ENCODE peak calls at places on chromosomes 16 and 17, in six cellular contexts. One of them, this sample, is unnamed.

GRCh38 chr16:50209548-50210265 is 56.6 kb downstream of the TENT4B start:
- DNase-seq in H1: no peak
- DNase-seq in SK-N-SH: no peak
- DNase-seq in K562: no peak
- DNase-seq in HepG2: no peak
- DNase-seq in HCT116: no peak
- DNase-seq in this sample: no peak

GRCh38 chr16:64313726-64314125 is 808.1 kb downstream of the CDH11 start:
- DNase-seq in HepG2: no peak
- DNase-seq in H1: no peak
- DNase-seq in K562: no peak
- DNase-seq in HCT116: no peak
- DNase-seq in SK-N-SH: no peak
- DNase-seq in this sample: no peak

GRCh38 chr16:19863990-19864389 is 20.7 kb downstream of the GPRC5B start:
- DNase-seq in HepG2: no peak
- DNase-seq in K562: no peak
- DNase-seq in HCT116: no peak
- DNase-seq in SK-N-SH: no peak
- DNase-seq in H1: no peak
- DNase-seq in this sample: no peak

GRCh38 chr17:66711936-66712335 is 123.0 kb upstream of the CACNG5 start:
- DNase-seq in K562: peak; percentile 32
- DNase-seq in H1: no peak
- DNase-seq in HCT116: no peak
- DNase-seq in SK-N-SH: no peak
- DNase-seq in HepG2: peak; percentile 71
- DNase-seq in this sample: peak; percentile 82

GRCh38 chr17:36824678-36825091 is 112.6 kb upstream of the LHX1 start:
- DNase-seq in SK-N-SH: no peak
- DNase-seq in HepG2: no peak
- DNase-seq in H1: no peak
- DNase-seq in K562: no peak
- DNase-seq in HCT116: no peak
- DNase-seq in this sample: no peak

GRCh38 chr17:16880121-16880842 is 91.6 kb downstream of the TNFRSF13B start:
- DNase-seq in HCT116: no peak
- DNase-seq in SK-N-SH: no peak
- DNase-seq in K562: no peak
- DNase-seq in HepG2: no peak
- DNase-seq in H1: no peak
- DNase-seq in this sample: no peak

GRCh38 chr17:70968302-70968701 is 799.0 kb downstream of the KCNJ2 start:
- DNase-seq in SK-N-SH: no peak
- DNase-seq in HepG2: no peak
- DNase-seq in HCT116: no peak
- DNase-seq in H1: no peak
- DNase-seq in K562: no peak
- DNase-seq in this sample: no peak

GRCh38 chr17:62627904-62628603 is 584 bp downstream of the MRC2 start:
- DNase-seq in HepG2: no peak
- DNase-seq in HCT116: no peak
- DNase-seq in SK-N-SH: peak; percentile 91
- DNase-seq in H1: no peak
- DNase-seq in K562: peak; percentile 76
- DNase-seq in this sample: peak; percentile 41

GRCh38 chr16:70706948-70707465 is 21.2 kb upstream of the MTSS2 start:
- DNase-seq in H1: no peak
- DNase-seq in HepG2: no peak
- DNase-seq in SK-N-SH: no peak
- DNase-seq in HCT116: no peak
- DNase-seq in K562: no peak
- DNase-seq in this sample: peak; percentile 73

GRCh38 chr17:64174686-64175456 is 44.9 kb upstream of the ERN1 start:
- DNase-seq in SK-N-SH: no peak
- DNase-seq in HCT116: no peak
- DNase-seq in H1: no peak
- DNase-seq in HepG2: no peak
- DNase-seq in K562: no peak
- DNase-seq in this sample: no peak

GRCh38 chr16:83040174-83040573 is 413.4 kb downstream of the CDH13 start:
- DNase-seq in SK-N-SH: no peak
- DNase-seq in HCT116: no peak
- DNase-seq in K562: no peak
- DNase-seq in H1: no peak
- DNase-seq in HepG2: no peak
- DNase-seq in this sample: no peak

GRCh38 chr17:34758747-34759146 is 179.4 kb downstream of the TMEM132E start:
- DNase-seq in SK-N-SH: no peak
- DNase-seq in H1: no peak
- DNase-seq in K562: no peak
- DNase-seq in HepG2: no peak
- DNase-seq in HCT116: no peak
- DNase-seq in this sample: no peak

GRCh38 chr16:57711331-57711730 is 16.7 kb downstream of the DRC7 start:
- DNase-seq in K562: no peak
- DNase-seq in SK-N-SH: no peak
- DNase-seq in HepG2: no peak
- DNase-seq in H1: no peak
- DNase-seq in HCT116: no peak
- DNase-seq in this sample: no peak
- TF ChIP-seq JUND in K562: no peak
- TF ChIP-seq JUND in SK-N-SH: no peak
- TF ChIP-seq JUND in HepG2: no peak
- TF ChIP-seq JUND in H1: no peak
- TF ChIP-seq JUND in HCT116: no peak
- TF ChIP-seq JUND in this sample: no peak

GRCh38 chr16:86773339-86773715 is 195.0 kb downstream of the FOXL1 start:
- DNase-seq in HepG2: no peak
- DNase-seq in K562: no peak
- DNase-seq in HCT116: no peak
- DNase-seq in SK-N-SH: no peak
- DNase-seq in H1: no peak
- DNase-seq in this sample: no peak

GRCh38 chr16:86772671-86773338 is 194.5 kb downstream of the FOXL1 start:
- DNase-seq in HepG2: no peak
- DNase-seq in K562: no peak
- DNase-seq in SK-N-SH: no peak
- DNase-seq in H1: no peak
- DNase-seq in HCT116: no peak
- DNase-seq in this sample: no peak

GRCh38 chr16:86771506-86772230 is 193.3 kb downstream of the FOXL1 start:
- DNase-seq in SK-N-SH: no peak
- DNase-seq in H1: no peak
- DNase-seq in HepG2: no peak
- DNase-seq in HCT116: no peak
- DNase-seq in K562: no peak
- DNase-seq in this sample: no peak

GRCh38 chr16:86774931-86775330 is 196.6 kb downstream of the FOXL1 start:
- DNase-seq in K562: no peak
- DNase-seq in H1: no peak
- DNase-seq in HepG2: no peak
- DNase-seq in SK-N-SH: no peak
- DNase-seq in HCT116: no peak
- DNase-seq in this sample: no peak

GRCh38 chr16:86772231-86772510 is 193.8 kb downstream of the FOXL1 start:
- DNase-seq in H1: no peak
- DNase-seq in SK-N-SH: no peak
- DNase-seq in HCT116: no peak
- DNase-seq in HepG2: no peak
- DNase-seq in K562: no peak
- DNase-seq in this sample: no peak
- TF ChIP-seq JUND in H1: no peak
- TF ChIP-seq JUND in SK-N-SH: no peak
- TF ChIP-seq JUND in HCT116: no peak
- TF ChIP-seq JUND in HepG2: no peak
- TF ChIP-seq JUND in K562: no peak
- TF ChIP-seq JUND in this sample: no peak

GRCh38 chr17:14332331-14332730 is 31.4 kb downstream of the HS3ST3B1 start:
- DNase-seq in K562: no peak
- DNase-seq in H1: no peak
- DNase-seq in HepG2: no peak
- DNase-seq in HCT116: no peak
- DNase-seq in SK-N-SH: no peak
- DNase-seq in this sample: no peak

GRCh38 chr17:14331982-14332298 is 31.1 kb downstream of the HS3ST3B1 start:
- DNase-seq in HCT116: no peak
- DNase-seq in SK-N-SH: no peak
- DNase-seq in HepG2: no peak
- DNase-seq in K562: no peak
- DNase-seq in H1: no peak
- DNase-seq in this sample: no peak

GRCh38 chr17:14331200-14331981 is 30.5 kb downstream of the HS3ST3B1 start:
- DNase-seq in HCT116: no peak
- DNase-seq in K562: peak; percentile 52
- DNase-seq in H1: no peak
- DNase-seq in HepG2: no peak
- DNase-seq in SK-N-SH: no peak
- DNase-seq in this sample: no peak

GRCh38 chr17:14329900-14330491 is 29.1 kb downstream of the HS3ST3B1 start:
- DNase-seq in H1: no peak
- DNase-seq in HepG2: no peak
- DNase-seq in K562: no peak
- DNase-seq in SK-N-SH: no peak
- DNase-seq in HCT116: no peak
- DNase-seq in this sample: no peak

DNA sequence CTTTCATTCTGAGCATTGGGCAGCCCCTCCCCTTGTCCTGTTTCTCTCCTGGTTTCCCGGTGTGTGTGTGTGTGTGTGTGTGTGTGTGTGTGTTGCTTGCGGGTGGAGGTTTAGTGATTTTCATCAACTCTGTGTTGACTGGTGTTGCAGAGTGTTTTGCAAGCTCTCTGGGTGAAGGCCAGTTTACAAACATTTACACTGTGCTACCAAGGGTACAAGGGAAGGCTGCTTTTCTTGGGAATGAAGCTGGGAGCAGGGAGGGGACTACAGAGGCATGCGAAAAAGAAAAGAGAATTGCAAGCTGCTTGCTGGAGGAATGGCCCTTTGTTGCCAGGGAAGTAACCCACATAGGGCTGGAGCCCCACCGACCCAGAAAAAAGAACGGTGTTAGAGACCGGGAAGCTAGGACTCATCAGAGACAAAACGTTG is 29.6 kb downstream of the HS3ST3B1 start:
- DNase-seq in H1: no peak
- DNase-seq in K562: no peak
- DNase-seq in HCT116: no peak
- DNase-seq in HepG2: peak; percentile 65
- DNase-seq in SK-N-SH: no peak
- DNase-seq in this sample: no peak
- TF ChIP-seq JUND in H1: no peak
- TF ChIP-seq JUND in K562: no peak
- TF ChIP-seq JUND in HCT116: no peak
- TF ChIP-seq JUND in HepG2: no peak
- TF ChIP-seq JUND in SK-N-SH: no peak
- TF ChIP-seq JUND in this sample: no peak

GRCh38 chr17:57557793-57558681 is 187.1 kb downstream of the CCDC182 start:
- DNase-seq in HepG2: no peak
- DNase-seq in K562: no peak
- DNase-seq in H1: no peak
- DNase-seq in HCT116: no peak
- DNase-seq in SK-N-SH: no peak
- DNase-seq in this sample: no peak
- TF ChIP-seq JUND in HepG2: no peak
- TF ChIP-seq JUND in K562: no peak
- TF ChIP-seq JUND in H1: no peak
- TF ChIP-seq JUND in HCT116: no peak
- TF ChIP-seq JUND in SK-N-SH: peak; percentile 45
- TF ChIP-seq JUND in this sample: no peak

DNA sequence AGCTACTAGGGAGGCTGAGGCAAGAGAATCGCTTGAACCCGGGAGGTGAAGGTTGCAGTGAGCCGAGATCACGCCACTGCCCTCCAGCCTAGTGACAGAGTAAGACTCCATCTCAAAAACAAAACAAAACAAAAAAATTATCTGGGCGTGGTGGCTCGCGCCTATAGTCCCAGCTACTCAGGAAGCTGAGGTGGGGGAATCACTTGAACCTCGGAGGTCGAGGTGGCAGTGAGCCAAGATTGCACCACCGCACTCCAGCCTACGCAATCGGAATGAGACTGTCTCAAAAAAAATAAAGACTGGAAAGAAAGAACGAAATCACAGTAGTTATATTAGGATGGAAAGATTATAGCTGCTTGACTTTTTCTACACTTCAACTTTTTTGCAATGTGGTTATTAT is 18.9 kb downstream of the COG1 start:
- DNase-seq in K562: no peak
- DNase-seq in HepG2: no peak
- DNase-seq in SK-N-SH: no peak
- DNase-seq in H1: no peak
- DNase-seq in HCT116: no peak
- DNase-seq in this sample: no peak
- TF ChIP-seq JUND in K562: no peak
- TF ChIP-seq JUND in HepG2: no peak
- TF ChIP-seq JUND in SK-N-SH: no peak
- TF ChIP-seq JUND in H1: no peak
- TF ChIP-seq JUND in HCT116: no peak
- TF ChIP-seq JUND in this sample: no peak

DNA sequence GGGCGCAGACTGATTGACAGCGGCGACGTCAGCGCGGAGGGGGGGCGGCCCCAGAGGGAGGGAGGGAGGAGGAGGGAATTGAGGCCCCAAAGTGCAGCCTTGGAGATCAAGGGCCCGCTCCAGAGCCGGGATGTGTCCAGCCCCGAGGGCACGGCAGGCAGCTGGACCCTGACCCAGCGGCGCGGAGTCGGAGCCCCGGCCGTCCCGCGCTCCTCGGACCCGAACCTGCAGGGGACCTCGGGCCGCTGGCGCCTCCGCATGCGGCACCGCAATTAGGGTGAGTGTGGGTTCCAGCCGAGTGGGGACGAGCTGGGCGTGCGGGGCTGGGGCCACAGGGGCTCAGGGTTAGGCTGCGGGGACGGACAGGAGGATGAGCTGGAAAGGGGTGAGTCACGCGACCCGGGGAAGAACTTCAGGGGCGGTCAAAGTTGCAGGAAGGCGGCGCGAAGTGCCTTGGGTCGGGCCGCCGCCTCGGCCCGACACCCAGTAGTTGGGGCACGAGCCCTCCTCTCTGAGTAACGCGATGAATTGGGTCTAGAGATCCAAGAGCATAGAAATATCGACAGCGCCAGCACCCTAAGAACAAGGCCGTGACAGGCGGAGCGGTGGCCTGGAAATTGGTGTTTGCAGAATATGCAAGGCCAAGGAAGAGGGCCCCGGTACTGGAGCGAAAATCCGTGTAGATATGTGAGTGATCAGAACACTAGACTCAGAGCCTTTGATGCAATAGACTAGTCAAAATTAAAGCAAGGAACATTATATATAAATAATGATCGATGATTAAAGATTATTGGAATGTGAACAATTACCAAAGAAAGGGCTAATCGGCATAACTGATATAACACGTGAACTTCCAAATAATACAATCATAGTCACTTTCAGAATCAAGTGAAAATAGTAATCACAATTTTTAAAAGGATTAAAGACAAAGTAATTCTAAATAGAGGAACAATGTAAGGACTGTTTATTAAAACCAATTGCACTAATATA is at the start of gene TBX4:
- DNase-seq in HepG2: no peak
- DNase-seq in HCT116: no peak
- DNase-seq in K562: no peak
- DNase-seq in H1: no peak
- DNase-seq in SK-N-SH: no peak
- DNase-seq in this sample: no peak
- TF ChIP-seq JUND in HepG2: no peak
- TF ChIP-seq JUND in HCT116: no peak
- TF ChIP-seq JUND in K562: no peak
- TF ChIP-seq JUND in H1: no peak
- TF ChIP-seq JUND in SK-N-SH: no peak
- TF ChIP-seq JUND in this sample: no peak

GRCh38 chr16:85716680-85717038 is 27.9 kb upstream of the GINS2 start:
- DNase-seq in SK-N-SH: peak; percentile 77
- DNase-seq in HepG2: no peak
- DNase-seq in HCT116: no peak
- DNase-seq in K562: no peak
- DNase-seq in H1: no peak
- DNase-seq in this sample: no peak
- TF ChIP-seq JUND in SK-N-SH: no peak
- TF ChIP-seq JUND in HepG2: no peak
- TF ChIP-seq JUND in HCT116: no peak
- TF ChIP-seq JUND in K562: no peak
- TF ChIP-seq JUND in H1: no peak
- TF ChIP-seq JUND in this sample: no peak